ENCODE peak calls at places on chromosome 1, in four cellular contexts. I, J, S and N are unnamed samples.

GRCh38 chr1:214859647-214860046 is 222.9 kb upstream of the KCNK2 start:
- DNase-seq in I (no peak), J (no peak), S (no peak), N (no peak)

GRCh38 chr1:19110266-19110927 is 99.7 kb downstream of the UBR4 start:
- DNase-seq in I (no peak), J (no peak), S (no peak), N (no peak)

GRCh38 chr1:109768700-109769325 is 5.1 kb upstream of the EPS8L3 start:
- DNase-seq in I (no peak), J (peak), S (peak), N (no peak)

GRCh38 chr1:224700915-224701531 is 84.9 kb downstream of the CNIH3 start:
- DNase-seq in I (no peak), J (no peak), S (no peak), N (no peak)

GRCh38 chr1:905811-906531 is 17.8 kb upstream of the SAMD11 start:
- DNase-seq in I (no peak), J (peak), S (peak), N (no peak)

GRCh38 chr1:54782588-54782987 is 18.3 kb upstream of the PARS2 start:
- DNase-seq in I (no peak), J (no peak), S (no peak), N (no peak)

GRCh38 chr1:206863266-206863665 is 2.2 kb upstream of the IL20 start:
- DNase-seq in I (no peak), J (no peak), S (no peak), N (no peak)

GRCh38 chr1:88126467-88126866 is 557.6 kb upstream of the PKN2 start:
- DNase-seq in I (no peak), J (no peak), S (no peak), N (no peak)

GRCh38 chr1:240575976-240576666 is 35.8 kb downstream of the GREM2 start:
- DNase-seq in I (peak), J (no peak), S (no peak), N (peak)

GRCh38 chr1:198499588-198499987 is 40.9 kb downstream of the ATP6V1G3 start:
- DNase-seq in I (no peak), J (no peak), S (no peak), N (no peak)

GRCh38 chr1:110902820-110903463 is 30.0 kb downstream of the CD53 start:
- DNase-seq in I (no peak), J (no peak), S (no peak), N (no peak)

GRCh38 chr1:156657161-156657970 is 15.4 kb downstream of the BCAN start:
- DNase-seq in I (peak), J (peak), S (peak), N (peak)

GRCh38 chr1:160624464-160624863 is 22.4 kb downstream of the SLAMF1 start:
- DNase-seq in I (no peak), J (no peak), S (no peak), N (no peak)

GRCh38 chr1:9391620-9392019 is 98.9 kb downstream of the SPSB1 start:
- DNase-seq in I (no peak), J (no peak), S (no peak), N (no peak)

GRCh38 chr1:189662190-189662589 is 815.5 kb downstream of the BRINP3 start:
- DNase-seq in I (no peak), J (no peak), S (no peak), N (no peak)

GRCh38 chr1:170510163-170510562 is 21.8 kb upstream of the GORAB start:
- DNase-seq in I (no peak), J (no peak), S (no peak), N (no peak)

GRCh38 chr1:153393926-153394325 is 3.1 kb upstream of the S100A8 start:
- DNase-seq in I (no peak), J (no peak), S (no peak), N (no peak)

GRCh38 chr1:11384170-11384554 is 94.8 kb upstream of the DISP3 start:
- DNase-seq in I (no peak), J (no peak), S (no peak), N (no peak)

GRCh38 chr1:106268070-106268469 is 788.4 kb upstream of the PRMT6 start:
- DNase-seq in I (no peak), J (no peak), S (no peak), N (no peak)

GRCh38 chr1:41898191-41898713 is 20.5 kb downstream of the HIVEP3 start:
- DNase-seq in I (peak), J (peak), S (no peak), N (peak)

GRCh38 chr1:205693421-205693991 is 13.2 kb upstream of the SLC45A3 start:
- DNase-seq in I (no peak), J (no peak), S (no peak), N (no peak)

GRCh38 chr1:39524591-39525365 is 33.3 kb downstream of the BMP8A start:
- DNase-seq in I (no peak), J (no peak), S (no peak), N (no peak)

GRCh38 chr1:39528082-39528481 is 36.6 kb downstream of the BMP8A start:
- DNase-seq in I (no peak), J (no peak), S (no peak), N (no peak)

GRCh38 chr1:39526466-39527189 is 35.2 kb downstream of the BMP8A start:
- DNase-seq in I (no peak), J (no peak), S (no peak), N (no peak)

GRCh38 chr1:39524171-39524570 is 32.7 kb downstream of the BMP8A start:
- DNase-seq in I (no peak), J (no peak), S (no peak), N (no peak)

GRCh38 chr1:39525366-39526165 is 34.1 kb downstream of the BMP8A start:
- DNase-seq in I (no peak), J (peak), S (no peak), N (no peak)
- H3K27ac ChIP-seq in I (no peak), J (peak), S (no peak), N (no peak)

GRCh38 chr1:78005347-78005722 is 596 bp downstream of the DNAJB4 start:
- DNase-seq in I (no peak), J (no peak), S (no peak), N (no peak)
- H3K27ac ChIP-seq in I (peak), J (peak), S (peak), N (peak)

DNA sequence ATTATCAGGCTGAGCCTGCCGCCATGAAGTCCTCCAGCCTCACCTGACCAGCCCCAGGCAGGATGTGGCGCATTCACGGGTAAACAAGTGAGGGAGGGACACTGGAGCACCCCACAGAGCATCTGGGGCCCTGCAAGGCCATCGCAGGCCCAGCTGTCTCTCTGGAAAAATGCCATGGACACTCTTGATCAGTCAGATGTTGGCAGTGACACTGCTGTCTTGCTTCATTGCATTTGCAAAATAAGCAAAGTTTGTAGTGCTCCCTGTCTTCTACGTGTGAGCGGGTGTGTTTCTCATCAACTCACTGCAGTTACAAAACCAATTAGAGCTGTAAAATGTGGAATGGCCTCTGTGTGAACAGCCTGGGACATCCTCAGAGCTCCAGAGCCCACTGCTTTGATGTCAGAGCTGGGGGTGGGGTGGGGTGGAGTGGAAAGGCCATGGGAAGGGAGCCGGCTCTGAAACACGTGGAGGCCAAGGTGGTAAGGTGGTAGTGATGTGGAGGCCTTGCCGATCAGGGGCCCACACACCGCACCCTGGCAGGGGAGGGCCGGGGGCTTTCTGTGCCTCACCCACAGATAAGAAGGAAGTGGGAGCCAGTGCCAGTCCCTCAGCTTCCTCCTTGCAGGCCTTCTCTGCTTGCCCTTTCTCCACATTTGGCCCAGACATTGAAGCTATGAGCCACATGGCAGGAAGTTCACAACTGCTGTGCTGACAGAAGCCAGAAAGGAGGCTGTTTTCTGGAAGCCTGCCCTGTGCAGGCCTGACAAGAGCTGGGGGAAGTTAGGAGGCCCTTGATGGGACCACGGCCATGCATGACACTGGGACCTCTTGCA is 254.9 kb downstream of the RHOU start:
- DNase-seq in I (no peak), J (peak), S (peak), N (no peak)
- H3K27ac ChIP-seq in I (no peak), J (peak), S (peak), N (no peak)

DNA sequence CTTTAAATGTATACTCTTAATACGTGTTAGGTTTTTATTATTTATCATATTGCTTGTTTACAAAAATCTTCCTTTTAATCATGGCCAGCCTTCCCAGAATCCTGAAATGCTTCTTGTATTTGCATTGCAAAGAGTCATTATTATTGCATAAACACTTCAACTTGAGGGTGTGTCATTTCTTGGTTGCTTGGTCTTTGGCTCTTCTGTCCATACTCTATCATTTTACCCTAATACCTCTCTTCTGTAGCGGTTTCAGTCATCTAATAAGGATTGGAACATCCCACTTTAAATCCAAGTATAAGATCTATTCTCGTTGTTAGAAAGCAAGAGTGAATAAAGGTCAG is 200.6 kb upstream of the CACYBP start:
- DNase-seq in I (no peak), J (no peak), S (no peak), N (no peak)
- H3K27ac ChIP-seq in I (peak), J (peak), S (peak), N (peak)

GRCh38 chr1:218891577-218891976 is 282.1 kb upstream of the LYPLAL1 start:
- DNase-seq in I (no peak), J (no peak), S (no peak), N (no peak)

GRCh38 chr1:218886472-218886871 is 287.2 kb upstream of the LYPLAL1 start:
- DNase-seq in I (no peak), J (no peak), S (no peak), N (no peak)

GRCh38 chr1:218882454-218882853 is 291.2 kb upstream of the LYPLAL1 start:
- DNase-seq in I (no peak), J (no peak), S (no peak), N (no peak)

GRCh38 chr1:218890436-218890835 is 283.2 kb upstream of the LYPLAL1 start:
- DNase-seq in I (no peak), J (no peak), S (no peak), N (no peak)

GRCh38 chr1:218887141-218887925 is 286.3 kb upstream of the LYPLAL1 start:
- DNase-seq in I (no peak), J (no peak), S (no peak), N (no peak)
- H3K27ac ChIP-seq in I (no peak), J (no peak), S (no peak), N (no peak)

GRCh38 chr1:208189716-208190115 is 54.5 kb downstream of the PLXNA2 start:
- DNase-seq in I (no peak), J (no peak), S (no peak), N (no peak)
- H3K27ac ChIP-seq in I (no peak), J (no peak), S (no peak), N (no peak)

DNA sequence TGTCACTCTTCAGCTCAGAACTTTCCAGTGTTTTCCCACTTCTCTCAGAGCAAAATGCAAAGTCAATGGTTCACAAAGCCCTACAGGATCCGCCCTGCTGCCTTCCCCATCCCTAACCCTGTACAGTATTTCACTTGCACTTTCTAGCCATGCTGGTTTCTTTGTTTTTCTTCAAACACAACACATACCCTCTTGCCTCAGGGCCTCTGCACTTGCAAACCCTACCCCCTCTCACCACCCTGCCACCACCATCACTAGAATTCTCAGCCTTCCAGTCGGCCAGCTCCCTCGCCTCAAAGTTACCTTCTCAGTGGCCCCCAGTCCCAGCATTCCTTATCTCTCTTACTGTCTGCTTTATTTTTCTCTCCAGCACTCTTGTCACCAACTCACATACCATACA is 17.6 kb downstream of the TEX35 start:
- DNase-seq in I (no peak), J (no peak), S (no peak), N (no peak)
- H3K27ac ChIP-seq in I (no peak), J (no peak), S (no peak), N (no peak)

GRCh38 chr1:171911506-171911905 is 70.2 kb downstream of the DNM3 start:
- DNase-seq in I (no peak), J (no peak), S (no peak), N (no peak)
- H3K27ac ChIP-seq in I (no peak), J (no peak), S (no peak), N (no peak)